ENCODE peak calls at places on chromosomes 6 and 20, in six cellular contexts. One of them, this sample, is unnamed.

GRCh38 chr20:13430346-13431002 is 208.3 kb downstream of the TASP1 start:
- DNase-seq in GM23338: no peak
- DNase-seq in MM.1S: no peak
- DNase-seq in GM23248: no peak
- DNase-seq in PC-3: peak
- DNase-seq in neural progenitor cell: no peak
- DNase-seq in this sample: peak

GRCh38 chr6:166942393-166943168 is 13.8 kb downstream of the RNASET2 start:
- DNase-seq in GM23338: no peak
- DNase-seq in MM.1S: no peak
- DNase-seq in GM23248: no peak
- DNase-seq in PC-3: no peak
- DNase-seq in neural progenitor cell: no peak
- DNase-seq in this sample: no peak

GRCh38 chr20:59309218-59309617 is 8.8 kb downstream of the EDN3 start:
- DNase-seq in GM23338: no peak
- DNase-seq in MM.1S: no peak
- DNase-seq in GM23248: no peak
- DNase-seq in PC-3: no peak
- DNase-seq in neural progenitor cell: no peak
- DNase-seq in this sample: no peak

GRCh38 chr6:136012198-136012884 is 160.8 kb downstream of the PDE7B start:
- DNase-seq in GM23338: no peak
- DNase-seq in MM.1S: no peak
- DNase-seq in GM23248: peak
- DNase-seq in PC-3: peak
- DNase-seq in neural progenitor cell: no peak
- DNase-seq in this sample: no peak

GRCh38 chr20:48184229-48184628 is 398.9 kb upstream of the SULF2 start:
- DNase-seq in GM23338: no peak
- DNase-seq in MM.1S: no peak
- DNase-seq in GM23248: no peak
- DNase-seq in PC-3: no peak
- DNase-seq in neural progenitor cell: no peak
- DNase-seq in this sample: no peak

GRCh38 chr20:48626226-48626937 is 201.4 kb downstream of the PREX1 start:
- DNase-seq in GM23338: no peak
- DNase-seq in MM.1S: no peak
- DNase-seq in GM23248: no peak
- DNase-seq in PC-3: no peak
- DNase-seq in neural progenitor cell: no peak
- DNase-seq in this sample: no peak

GRCh38 chr6:85641522-85641915 is 1.2 kb downstream of the SYNCRIP start:
- DNase-seq in GM23338: no peak
- DNase-seq in MM.1S: peak
- DNase-seq in GM23248: peak
- DNase-seq in PC-3: peak
- DNase-seq in neural progenitor cell: no peak
- DNase-seq in this sample: peak

GRCh38 chr6:106997392-106998257 is 23.1 kb upstream of the CD24 start:
- DNase-seq in GM23338: peak
- DNase-seq in MM.1S: peak
- DNase-seq in GM23248: peak
- DNase-seq in PC-3: peak
- DNase-seq in neural progenitor cell: peak
- DNase-seq in this sample: peak

GRCh38 chr6:32954983-32955802 is 2.3 kb upstream of the HLA-DMA start:
- DNase-seq in GM23338: peak
- DNase-seq in MM.1S: peak
- DNase-seq in GM23248: peak
- DNase-seq in PC-3: peak
- DNase-seq in neural progenitor cell: peak
- DNase-seq in this sample: peak

GRCh38 chr20:62651285-62652021 is 9.2 kb downstream of the SLCO4A1 start:
- DNase-seq in GM23338: peak
- DNase-seq in MM.1S: peak
- DNase-seq in GM23248: no peak
- DNase-seq in PC-3: no peak
- DNase-seq in neural progenitor cell: no peak
- DNase-seq in this sample: peak

GRCh38 chr20:5658897-5659296 is 91.3 kb upstream of the SHLD1 start:
- DNase-seq in GM23338: peak
- DNase-seq in MM.1S: no peak
- DNase-seq in GM23248: peak
- DNase-seq in PC-3: peak
- DNase-seq in neural progenitor cell: no peak
- DNase-seq in this sample: peak

GRCh38 chr20:5662769-5663168 is 87.4 kb upstream of the SHLD1 start:
- DNase-seq in GM23338: no peak
- DNase-seq in MM.1S: no peak
- DNase-seq in GM23248: no peak
- DNase-seq in PC-3: no peak
- DNase-seq in neural progenitor cell: no peak
- DNase-seq in this sample: no peak

GRCh38 chr20:5660346-5660745 is 89.9 kb upstream of the SHLD1 start:
- DNase-seq in GM23338: no peak
- DNase-seq in MM.1S: no peak
- DNase-seq in GM23248: peak
- DNase-seq in PC-3: no peak
- DNase-seq in neural progenitor cell: no peak
- DNase-seq in this sample: no peak

GRCh38 chr20:5665417-5665816 is 84.8 kb upstream of the SHLD1 start:
- DNase-seq in GM23338: no peak
- DNase-seq in MM.1S: no peak
- DNase-seq in GM23248: no peak
- DNase-seq in PC-3: no peak
- DNase-seq in neural progenitor cell: no peak
- DNase-seq in this sample: no peak

DNA sequence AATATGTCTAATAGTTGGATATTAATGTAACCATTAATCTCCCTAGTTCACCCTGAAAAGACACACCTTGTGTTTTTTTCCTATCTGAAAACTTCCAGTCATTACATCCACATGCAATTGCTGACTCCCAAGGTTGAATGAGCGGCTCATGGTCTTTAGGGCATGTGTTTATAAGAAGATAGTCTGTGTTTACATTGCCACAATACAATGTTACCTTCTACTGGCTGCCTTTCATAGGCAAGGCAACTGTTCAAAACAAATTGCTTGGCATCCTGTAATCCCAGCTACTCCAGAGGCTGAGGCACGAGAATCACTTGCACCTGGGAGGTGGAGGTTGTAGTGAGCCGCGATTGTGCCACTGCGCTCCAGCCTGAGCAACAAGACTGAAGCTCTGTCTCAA is 86.8 kb upstream of the SHLD1 start:
- DNase-seq in GM23338: no peak
- DNase-seq in MM.1S: no peak
- DNase-seq in GM23248: no peak
- DNase-seq in PC-3: no peak
- DNase-seq in neural progenitor cell: no peak
- DNase-seq in this sample: no peak
- H3K4me2 ChIP-seq in GM23338: no peak
- H3K4me2 ChIP-seq in MM.1S: no peak
- H3K4me2 ChIP-seq in GM23248: no peak
- H3K4me2 ChIP-seq in PC-3: no peak
- H3K4me2 ChIP-seq in neural progenitor cell: no peak
- H3K4me2 ChIP-seq in this sample: peak

GRCh38 chr6:7268362-7269310 is 44.4 kb downstream of the SSR1 start:
- DNase-seq in GM23338: no peak
- DNase-seq in MM.1S: no peak
- DNase-seq in GM23248: no peak
- DNase-seq in PC-3: no peak
- DNase-seq in neural progenitor cell: no peak
- DNase-seq in this sample: no peak
- TF ChIP-seq EZH2phosphoT487 in GM23338: no peak
- TF ChIP-seq EZH2phosphoT487 in MM.1S: no peak
- TF ChIP-seq EZH2phosphoT487 in GM23248: no peak
- TF ChIP-seq EZH2phosphoT487 in PC-3: no peak
- TF ChIP-seq EZH2phosphoT487 in neural progenitor cell: no peak
- TF ChIP-seq EZH2phosphoT487 in this sample: no peak

DNA sequence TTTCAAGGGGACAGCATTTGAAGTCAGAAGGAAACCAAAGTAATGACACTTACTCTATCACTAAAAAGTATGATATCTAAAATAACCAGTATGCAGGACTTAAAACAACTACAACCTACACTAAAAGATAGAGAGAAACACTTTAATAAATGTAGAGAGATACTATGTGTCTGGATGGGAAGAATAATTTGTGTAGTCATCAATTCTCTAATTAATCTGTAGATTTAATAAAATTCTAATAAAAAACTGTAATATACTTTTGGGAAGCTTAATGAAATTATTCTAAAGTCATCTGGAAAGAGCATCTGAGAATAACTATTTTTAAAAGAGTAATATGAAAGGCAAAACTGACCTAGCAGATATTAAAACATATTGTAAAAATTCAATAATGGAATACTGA is 52.1 kb downstream of the PRKN start:
- DNase-seq in GM23338: no peak
- DNase-seq in MM.1S: no peak
- DNase-seq in GM23248: no peak
- DNase-seq in PC-3: no peak
- DNase-seq in neural progenitor cell: no peak
- DNase-seq in this sample: no peak
- H3K4me2 ChIP-seq in GM23338: no peak
- H3K4me2 ChIP-seq in MM.1S: no peak
- H3K4me2 ChIP-seq in GM23248: no peak
- H3K4me2 ChIP-seq in PC-3: no peak
- H3K4me2 ChIP-seq in neural progenitor cell: no peak
- H3K4me2 ChIP-seq in this sample: no peak

DNA sequence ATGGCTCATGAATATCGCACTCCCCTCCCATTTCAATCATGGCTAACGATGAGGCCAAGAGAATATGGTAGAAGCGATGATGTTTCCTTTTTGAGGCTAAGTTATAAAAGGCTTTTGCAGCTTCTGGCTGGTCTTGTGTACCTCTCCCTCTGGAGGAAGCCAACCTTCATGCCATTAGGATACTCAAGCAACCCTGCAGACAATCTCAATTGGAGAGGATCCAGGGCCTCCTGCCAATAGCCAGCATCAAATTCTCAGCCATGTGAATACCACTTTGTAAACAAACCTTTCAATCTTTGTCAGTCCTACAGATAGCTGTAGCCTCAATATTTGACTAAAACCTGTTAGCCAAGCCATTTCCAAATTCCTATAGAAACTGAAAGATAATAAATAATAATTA is 738.4 kb downstream of the KIF16B start:
- DNase-seq in GM23338: no peak
- DNase-seq in MM.1S: no peak
- DNase-seq in GM23248: no peak
- DNase-seq in PC-3: peak
- DNase-seq in neural progenitor cell: no peak
- DNase-seq in this sample: no peak
- TF ChIP-seq EZH2phosphoT487 in GM23338: no peak
- TF ChIP-seq EZH2phosphoT487 in MM.1S: no peak
- TF ChIP-seq EZH2phosphoT487 in GM23248: no peak
- TF ChIP-seq EZH2phosphoT487 in PC-3: no peak
- TF ChIP-seq EZH2phosphoT487 in neural progenitor cell: no peak
- TF ChIP-seq EZH2phosphoT487 in this sample: no peak